ENCODE peak calls at places on chromosomes 4 and X, in six cellular contexts. U is 8988T, Q is stomach, C is HEK293T, K is AG08396, G is heart right ventricle. Y is an unnamed sample.

GRCh38 chrX:117978402-117978801 is 138.2 kb downstream of the KLHL13 start:
- DNase-seq in K (no peak), Q (no peak), G (no peak), U (no peak), C (no peak), Y (no peak)

GRCh38 chr4:7803992-7804758 is 135.5 kb downstream of the AFAP1 start:
- DNase-seq in G (peak; percentile 87), U (peak; percentile 69), C (peak; percentile 86), K (peak; percentile 80), Q (peak; percentile 88), Y (no peak)

GRCh38 chr4:5816851-5817375 is 76.0 kb downstream of the CRMP1 start:
- DNase-seq in Q (no peak), U (no peak), K (no peak), C (no peak), G (no peak), Y (no peak)

GRCh38 chr4:6200011-6200921 is at the start of gene JAKMIP1:
- DNase-seq in K (peak; percentile 92), Q (peak; percentile 87), U (peak; percentile 98), G (peak; percentile 76), C (peak; percentile 99), Y (no peak)

GRCh38 chr4:111064342-111064993 is 441.6 kb upstream of the PITX2 start:
- DNase-seq in G (no peak), U (no peak), Q (no peak), C (no peak), K (no peak), Y (peak; percentile 86)

GRCh38 chr4:123381996-123382395 is 14.6 kb upstream of the SPRY1 start:
- DNase-seq in C (no peak), Q (no peak), G (no peak), K (no peak), U (no peak), Y (no peak)

GRCh38 chrX:154540897-154541535 is 5.6 kb downstream of the G6PD start:
- DNase-seq in Q (peak; percentile 72), U (no peak), G (no peak), K (no peak), C (no peak), Y (no peak)

GRCh38 chr4:142812091-142812490 is 34.0 kb downstream of the INPP4B start:
- DNase-seq in Q (no peak), C (no peak), G (no peak), U (no peak), K (no peak), Y (no peak)

GRCh38 chrX:101550825-101551767 is 749 bp downstream of the ARMCX1 start:
- DNase-seq in Q (no peak), U (peak; percentile 24), G (peak; percentile 46), C (no peak), K (peak; percentile 67), Y (no peak)

GRCh38 chr4:158410272-158410671 is 111.4 kb upstream of the RXFP1 start:
- DNase-seq in U (no peak), G (no peak), K (peak; percentile 46), Q (no peak), C (no peak), Y (no peak)

GRCh38 chrX:149372861-149373260 is 132.2 kb downstream of the IDS start:
- DNase-seq in Q (no peak), G (no peak), C (no peak), K (no peak), U (no peak), Y (no peak)

GRCh38 chr4:66564901-66565648 is 894.8 kb upstream of the EPHA5 start:
- DNase-seq in Q (no peak), G (no peak), C (peak; percentile 60), U (no peak), K (peak; percentile 18), Y (peak; percentile 57)

GRCh38 chr4:6908397-6909112 is 1.1 kb upstream of the TBC1D14 start:
- DNase-seq in U (no peak), Q (no peak), G (no peak), K (peak; percentile 63), C (no peak), Y (no peak)

GRCh38 chr4:169416997-169417396 is 146.2 kb upstream of the SH3RF1 start:
- DNase-seq in Q (no peak), U (no peak), K (no peak), G (no peak), C (no peak), Y (no peak)

GRCh38 chr4:7202391-7202790 is 10.1 kb downstream of the SORCS2 start:
- DNase-seq in U (no peak), G (no peak), K (no peak), C (no peak), Q (no peak), Y (no peak)

GRCh38 chr4:79227896-79228295 is 98.0 kb downstream of the NAA11 start:
- DNase-seq in C (no peak), K (no peak), G (peak; percentile 22), U (no peak), Q (no peak), Y (peak; percentile 3)